ENCODE peak calls at places on chromosomes 7 and 10, in ten cellular contexts. B is cardiac fibroblast, R is mucosa of descending colon, Y is GM23248, H is fibroblast of mammary gland, L is osteoblast, X is fibroblast of lung, Z is upper lobe of right lung, K is heart right ventricle, D is neural progenitor cell. U is an unnamed sample.

GRCh38 chr7:14424675-14425074 is 435.2 kb upstream of the ETV1 start:
- DNase-seq in L (no peak), Z (no peak), B (no peak), D (no peak), H (peak), R (no peak), K (no peak), X (no peak), Y (no peak), U (no peak)

GRCh38 chr10:69061305-69062161 is 26.4 kb upstream of the SRGN start:
- DNase-seq in L (peak), R (peak), Z (peak), X (peak), D (no peak), K (peak), B (peak), H (peak), Y (peak), U (peak)

GRCh38 chr7:23863209-23863798 is 153.3 kb downstream of the STK31 start:
- DNase-seq in B (peak), H (peak), R (no peak), D (peak), X (peak), Y (peak), K (no peak), L (no peak), Z (no peak), U (peak)

GRCh38 chr10:72310636-72311035 is 36.9 kb downstream of the DDIT4 start:
- DNase-seq in D (no peak), R (no peak), K (no peak), Z (no peak), X (no peak), L (peak), Y (no peak), H (no peak), B (no peak), U (no peak)

GRCh38 chr7:137538361-137538762 is 194.8 kb upstream of the PTN start:
- DNase-seq in L (peak), R (no peak), X (peak), Z (no peak), H (peak), K (no peak), B (peak), Y (peak), D (no peak), U (peak)

GRCh38 chr7:78232806-78233205 is 434.2 kb downstream of the PHTF2 start:
- DNase-seq in B (no peak), H (peak), X (no peak), R (no peak), K (no peak), D (no peak), Z (no peak), L (no peak), Y (peak), U (no peak)

GRCh38 chr10:21572578-21572977 is 38.5 kb downstream of the MLLT10 start:
- DNase-seq in Y (peak), K (no peak), B (peak), D (no peak), X (peak), R (no peak), H (peak), Z (no peak), L (peak), U (peak)

GRCh38 chr7:45185028-45185863 is 27.7 kb downstream of the RAMP3 start:
- DNase-seq in B (no peak), L (peak), Y (no peak), X (no peak), H (no peak), D (no peak), K (no peak), R (no peak), Z (peak), U (no peak)

GRCh38 chr7:141076377-141076776 is 2.5 kb downstream of the TMEM178B start:
- DNase-seq in B (no peak), L (no peak), D (peak), Z (no peak), Y (no peak), K (no peak), H (no peak), X (no peak), R (no peak), U (no peak)

GRCh38 chr10:93580824-93581223 is 14.4 kb downstream of the FFAR4 start:
- DNase-seq in K (no peak), H (peak), L (no peak), Z (no peak), X (peak), B (peak), R (no peak), Y (peak), D (peak), U (no peak)

GRCh38 chr7:41039386-41040315 is 663.2 kb downstream of the INHBA start:
- DNase-seq in H (peak), X (no peak), B (peak), Y (no peak), R (no peak), L (no peak), D (no peak), K (no peak), Z (no peak), U (no peak)

GRCh38 chr7:151897201-151897711 is 20.3 kb upstream of the PRKAG2 start:
- DNase-seq in B (no peak), D (peak), R (peak), H (no peak), Y (no peak), K (no peak), Z (no peak), X (no peak), L (peak), U (no peak)

GRCh38 chr7:31953432-31953831 is 116.8 kb downstream of the PDE1C start:
- DNase-seq in K (no peak), B (no peak), X (no peak), L (no peak), Z (no peak), R (no peak), H (no peak), Y (no peak), D (no peak), U (no peak)

GRCh38 chr7:137880432-137880831 is 33.7 kb upstream of the DGKI start:
- DNase-seq in Z (no peak), X (peak), H (peak), Y (peak), R (no peak), D (no peak), L (peak), K (no peak), B (peak), U (peak)

GRCh38 chr10:27741173-27742091 is 4.2 kb downstream of the MKX start:
- DNase-seq in D (peak), H (no peak), K (peak), X (no peak), R (peak), Z (peak), L (no peak), Y (no peak), B (no peak), U (no peak)

GRCh38 chr7:71131256-71131752 is 640 bp upstream of the GALNT17 start:
- DNase-seq in H (no peak), D (peak), Z (peak), Y (peak), B (no peak), K (peak), R (peak), X (no peak), L (no peak), U (peak)

GRCh38 chr7:101166909-101167644 is 1.7 kb upstream of the VGF start:
- DNase-seq in R (no peak), D (peak), H (peak), X (no peak), Z (no peak), K (no peak), Y (no peak), L (peak), B (no peak), U (no peak)

GRCh38 chr7:101168412-101169049 is 3.2 kb upstream of the VGF start:
- DNase-seq in X (no peak), L (peak), R (no peak), H (no peak), Y (no peak), B (no peak), Z (no peak), D (no peak), K (no peak), U (no peak)

GRCh38 chr7:101169110-101169837 is 3.9 kb upstream of the VGF start:
- DNase-seq in Z (no peak), Y (no peak), R (no peak), K (no peak), B (no peak), H (no peak), D (no peak), X (no peak), L (peak), U (no peak)

GRCh38 chr7:101166603-101166908 is 1.2 kb upstream of the VGF start:
- DNase-seq in B (no peak), K (no peak), L (peak), X (no peak), Z (no peak), D (no peak), R (no peak), H (no peak), Y (no peak), U (no peak)

DNA sequence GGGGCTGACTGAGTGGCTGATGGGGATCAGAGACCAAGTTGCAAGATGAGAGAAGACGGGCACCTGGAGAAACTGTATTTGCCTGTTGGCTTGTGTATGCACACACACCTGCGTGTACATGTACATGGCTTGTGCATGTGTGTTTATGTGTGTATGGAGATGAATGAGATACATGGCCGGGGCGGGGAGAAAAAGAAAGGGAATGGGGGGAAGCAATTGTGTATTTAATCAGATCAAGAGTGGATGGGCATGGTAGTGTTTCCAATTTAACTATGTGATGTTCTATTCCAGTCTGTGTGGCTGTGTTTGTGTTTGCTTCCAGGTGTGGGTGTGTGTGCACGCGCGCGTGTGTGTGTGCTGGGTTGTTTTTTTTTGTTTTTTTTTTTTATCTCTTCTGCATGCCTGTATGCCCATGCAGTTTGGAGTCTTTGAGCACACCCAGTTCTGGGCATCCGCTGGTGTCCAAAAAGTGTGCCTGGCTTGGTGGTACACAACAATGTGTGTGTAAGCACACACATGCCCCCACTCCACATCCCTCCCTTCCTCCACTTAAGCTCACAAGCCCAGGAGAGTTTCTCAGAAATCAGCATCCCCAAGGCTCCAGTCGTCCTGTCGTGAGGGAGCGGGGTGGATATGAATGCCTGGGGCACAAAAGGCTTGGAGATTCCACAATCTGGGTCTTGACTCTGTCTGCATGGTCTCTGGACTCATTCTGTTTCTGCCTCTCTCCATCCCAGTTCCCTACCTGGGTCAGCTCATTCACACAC is 2.5 kb upstream of the VGF start:
- DNase-seq in X (no peak), R (no peak), H (no peak), Z (no peak), L (peak), K (no peak), D (no peak), B (no peak), Y (no peak), U (no peak)
- H3K4me3 ChIP-seq in X (no peak), R (no peak), H (no peak), Z (no peak), L (no peak), K (no peak), D (peak), B (no peak), Y (no peak), U (no peak)

DNA sequence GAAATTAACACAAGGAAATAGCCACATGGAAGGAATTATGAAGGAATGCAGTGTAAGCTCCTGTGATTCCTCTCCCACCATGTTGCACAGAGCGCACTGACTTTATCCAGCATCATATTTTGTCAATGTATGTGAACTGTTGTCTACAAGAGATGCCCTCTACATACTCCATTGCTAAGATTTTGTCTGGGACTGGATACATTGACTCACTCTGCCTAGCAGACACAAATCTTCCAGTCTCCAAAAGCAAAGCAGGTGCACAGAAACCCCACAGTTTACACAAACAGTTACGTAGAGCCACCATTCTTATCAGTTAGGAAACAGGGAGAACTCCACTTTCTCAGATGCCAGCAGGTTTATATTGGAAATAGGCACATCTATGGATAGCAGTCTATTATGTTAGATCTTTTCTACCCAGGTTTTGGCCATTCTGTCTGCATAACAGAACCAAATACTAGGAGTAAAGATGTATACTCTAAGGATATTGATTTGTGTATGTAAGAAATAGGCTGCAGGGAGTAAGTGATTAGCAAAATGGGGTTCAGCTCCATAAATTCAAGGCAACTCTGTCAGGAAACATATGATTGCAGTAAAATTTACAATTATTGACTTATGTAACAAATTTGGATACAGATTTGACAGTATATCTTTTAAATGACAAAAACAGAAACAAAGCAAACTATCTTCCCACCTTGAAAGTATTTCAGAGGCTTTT is 1.5 kb downstream of the AKR1C2 start:
- DNase-seq in Z (no peak), L (no peak), K (no peak), X (no peak), H (no peak), D (no peak), B (no peak), Y (no peak), R (no peak), U (no peak)
- H3K4me3 ChIP-seq in Z (no peak), L (no peak), K (no peak), X (peak), H (no peak), D (no peak), B (no peak), Y (peak), R (no peak), U (no peak)

DNA sequence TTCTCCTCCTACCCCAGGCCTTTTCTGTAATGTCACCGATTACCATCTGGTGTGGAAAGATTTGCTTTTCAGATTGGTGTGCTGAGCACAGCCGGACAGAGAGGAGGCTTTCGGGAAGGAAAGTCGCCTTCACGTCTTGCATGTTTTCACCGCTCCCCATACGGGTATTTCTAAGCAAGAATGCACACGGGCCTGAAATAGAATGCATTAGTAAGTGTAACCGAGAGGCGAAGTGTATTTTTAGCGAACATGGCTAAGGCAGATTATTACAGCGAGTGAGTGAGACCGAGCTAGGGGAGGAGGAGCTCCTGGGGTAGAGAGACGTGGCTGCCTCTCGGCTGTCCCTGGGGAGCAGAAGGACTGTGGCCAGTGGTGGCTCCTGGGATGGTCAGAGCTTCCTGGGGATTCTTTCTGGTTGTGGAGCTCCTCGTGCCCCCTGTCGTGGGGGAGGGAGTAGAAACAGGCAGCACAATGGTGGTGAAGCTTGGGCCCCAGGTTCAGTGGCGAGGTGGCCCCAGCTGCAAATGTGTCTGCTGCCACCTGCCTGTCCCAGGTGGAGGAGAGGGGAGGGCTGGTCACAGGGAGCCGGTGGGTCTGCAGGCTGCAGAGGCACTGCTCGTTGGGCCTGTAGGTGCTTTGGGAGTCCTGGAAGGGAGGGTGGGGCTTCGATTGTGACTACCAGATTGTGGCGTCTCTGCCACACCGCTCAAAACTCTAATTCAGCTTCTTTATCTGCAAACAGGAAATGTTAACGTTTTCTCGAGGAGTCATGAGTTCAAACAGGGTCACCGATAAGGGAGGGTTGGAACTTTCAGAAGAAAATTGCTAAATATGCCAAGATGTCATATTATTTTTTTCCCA is 135.8 kb downstream of the CAMK1D start:
- DNase-seq in L (no peak), X (no peak), Y (no peak), D (no peak), Z (no peak), R (peak), H (no peak), B (no peak), K (peak), U (no peak)
- H3K4me3 ChIP-seq in L (no peak), X (no peak), Y (no peak), D (no peak), Z (no peak), R (no peak), H (no peak), B (no peak), K (no peak), U (no peak)

GRCh38 chr10:118057351-118057750 is 10.6 kb upstream of the RAB11FIP2 start:
- DNase-seq in D (peak), B (no peak), L (no peak), R (no peak), K (no peak), Y (no peak), H (no peak), X (no peak), Z (no peak), U (no peak)
- H3K4me3 ChIP-seq in D (no peak), B (no peak), L (no peak), R (no peak), K (no peak), Y (no peak), H (no peak), X (no peak), Z (no peak), U (no peak)

GRCh38 chr10:111335826-111336225 is 259.0 kb downstream of the ADRA2A start:
- DNase-seq in D (no peak), L (no peak), Y (no peak), X (no peak), H (no peak), B (no peak), Z (no peak), R (no peak), K (no peak), U (no peak)
- H3K4me3 ChIP-seq in D (no peak), L (no peak), Y (no peak), X (no peak), H (no peak), B (no peak), Z (no peak), R (no peak), K (no peak), U (no peak)